ENCODE peak calls at places on chromosomes 4 and X, in seven cellular contexts. R, E, S, V, M, L and I are unnamed samples.

GRCh38 chr4:105345838-105346237 is 128.0 kb downstream of the PPA2 start:
- DNase-seq in M (no peak), E (no peak), S (no peak), L (no peak), R (no peak), V (peak), I (no peak)

GRCh38 chr4:156775803-156776202 is 195.8 kb downstream of the PDGFC start:
- DNase-seq in E (no peak), V (no peak), L (no peak), R (no peak), M (no peak), S (no peak), I (no peak)

GRCh38 chr4:81030617-81031388 is at the start of gene BMP3:
- DNase-seq in V (peak), E (peak), M (no peak), R (no peak), L (peak), S (peak), I (peak)

GRCh38 chr4:7939377-7940108 is at the start of gene AFAP1:
- DNase-seq in E (peak), V (peak), M (no peak), R (peak), L (peak), S (peak), I (peak)

GRCh38 chr4:56655627-56656345 is 25.3 kb downstream of the HOPX start:
- DNase-seq in R (peak), E (no peak), V (no peak), L (peak), M (no peak), S (no peak), I (peak)

GRCh38 chr4:109005523-109005922 is 242.7 kb upstream of the ETNPPL start:
- DNase-seq in S (peak), E (no peak), R (no peak), L (no peak), M (no peak), V (peak), I (peak)

GRCh38 chr4:2798399-2799301 is 5.8 kb downstream of the SH3BP2 start:
- DNase-seq in R (peak), L (peak), V (no peak), S (peak), M (no peak), E (no peak), I (peak)

GRCh38 chr4:87476934-87477333 is 52.2 kb downstream of the SPARCL1 start:
- DNase-seq in R (no peak), S (no peak), M (no peak), E (no peak), V (no peak), L (no peak), I (no peak)

GRCh38 chrX:68511255-68511654 is 12.4 kb downstream of the YIPF6 start:
- DNase-seq in V (peak), L (peak), E (peak), R (no peak), M (no peak), S (peak), I (peak)

GRCh38 chr4:111793686-111794085 is 351.6 kb upstream of the FAM241A start:
- DNase-seq in R (no peak), V (no peak), L (no peak), M (no peak), S (no peak), E (no peak), I (no peak)

GRCh38 chr4:2217726-2218125 is 24.2 kb downstream of the HAUS3 start:
- DNase-seq in M (no peak), E (peak), V (peak), L (no peak), S (peak), R (no peak), I (peak)

GRCh38 chrX:65253817-65254216 is 277.6 kb upstream of the ZC4H2 start:
- DNase-seq in M (no peak), R (no peak), S (no peak), V (no peak), L (no peak), E (no peak), I (no peak)

GRCh38 chrX:5568934-5569333 is 659.7 kb downstream of the NLGN4X start:
- DNase-seq in L (no peak), S (no peak), V (no peak), E (no peak), R (no peak), M (no peak), I (no peak)

GRCh38 chrX:7147431-7147977 is at the start of gene STS:
- DNase-seq in R (no peak), S (peak), M (no peak), V (no peak), E (peak), L (peak), I (peak)

GRCh38 chr4:87985097-87985886 is 9.8 kb downstream of the SPP1 start:
- DNase-seq in M (no peak), V (peak), L (peak), E (peak), S (peak), R (no peak), I (peak)

GRCh38 chr4:5467111-5467510 is 241.2 kb downstream of the EVC2 start:
- DNase-seq in M (no peak), R (no peak), S (no peak), V (no peak), E (no peak), L (no peak), I (no peak)

GRCh38 chr4:5463361-5463760 is 245.0 kb downstream of the EVC2 start:
- DNase-seq in V (no peak), M (no peak), S (no peak), L (no peak), R (no peak), E (no peak), I (no peak)

GRCh38 chr4:5465529-5465928 is 242.8 kb downstream of the EVC2 start:
- DNase-seq in V (no peak), M (no peak), E (no peak), R (no peak), L (no peak), S (no peak), I (no peak)

GRCh38 chr4:5463936-5464650 is 244.3 kb downstream of the EVC2 start:
- DNase-seq in S (no peak), L (no peak), E (no peak), R (no peak), M (no peak), V (no peak), I (no peak)

GRCh38 chr4:5465956-5466355 is 242.4 kb downstream of the EVC2 start:
- DNase-seq in E (no peak), M (no peak), S (no peak), L (no peak), R (no peak), V (no peak), I (no peak)
- TF ChIP-seq CTCF in E (no peak), M (no peak), S (no peak), L (no peak), R (no peak), V (no peak), I (no peak)

DNA sequence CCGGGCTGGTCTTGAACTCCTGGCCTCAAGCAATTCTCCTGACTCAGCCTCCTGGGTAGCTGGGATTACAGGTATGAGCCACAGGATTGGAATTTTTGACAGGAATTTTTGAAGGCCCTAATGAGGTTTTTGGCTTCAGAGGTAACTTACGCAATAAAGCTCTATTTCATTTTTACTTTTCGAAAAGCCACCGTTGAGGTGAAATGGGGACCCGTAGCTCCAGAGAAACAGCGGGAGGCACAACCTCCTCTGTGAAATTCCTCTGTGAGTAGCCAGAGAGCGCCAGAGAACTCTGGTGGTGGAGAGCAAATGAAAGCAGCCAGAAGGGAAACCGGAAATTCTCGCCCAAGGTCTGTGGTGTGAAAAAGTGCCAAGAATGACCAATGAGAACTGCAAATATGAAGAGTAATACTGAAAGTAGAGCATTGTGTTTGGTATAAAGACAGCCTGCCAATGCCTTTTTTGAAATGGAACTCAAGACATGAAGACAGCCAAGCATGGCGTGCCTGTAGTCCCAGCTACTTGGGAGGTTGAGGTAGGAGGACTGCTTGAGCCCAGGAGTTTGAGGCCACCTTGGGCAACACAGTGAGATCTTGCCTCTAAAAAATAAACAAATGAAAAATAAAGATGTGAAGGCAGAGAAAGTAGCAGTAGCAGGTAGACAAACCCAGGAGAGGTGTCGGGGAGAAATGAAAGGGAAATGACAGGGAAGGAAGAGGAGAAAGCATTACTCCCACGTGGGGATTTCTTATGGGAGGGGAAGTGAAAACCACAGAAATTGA is 33.0 kb upstream of the TMEM131L start:
- DNase-seq in E (peak), S (peak), M (peak), V (peak), L (peak), R (peak), I (peak)
- H3K4me3 ChIP-seq in E (no peak), S (no peak), M (no peak), V (no peak), L (no peak), R (no peak), I (no peak)

DNA sequence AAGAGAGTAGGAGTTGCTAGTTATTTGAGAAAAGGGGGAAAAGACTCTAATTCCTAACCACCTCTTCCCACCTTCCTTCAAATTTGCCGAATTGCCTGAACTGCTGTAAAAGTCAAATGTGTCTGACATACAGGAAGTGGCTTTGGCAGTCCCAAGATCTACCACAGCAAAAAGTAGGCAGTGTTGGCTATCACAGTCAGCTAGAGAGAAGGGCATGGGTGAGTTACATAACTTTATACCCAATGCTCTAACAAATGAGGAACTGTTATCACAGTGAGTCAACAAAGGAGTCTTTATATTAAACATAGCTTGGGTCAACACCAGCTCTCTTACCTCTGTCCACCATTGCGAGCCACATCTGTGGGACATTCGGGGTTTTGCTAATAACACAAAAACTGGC is 2.4 kb upstream of the MBNL3 start:
- DNase-seq in R (no peak), E (no peak), L (peak), M (no peak), S (no peak), V (peak), I (no peak)
- TF ChIP-seq CTCF in R (no peak), E (no peak), L (peak), M (no peak), S (no peak), V (peak), I (no peak)

GRCh38 chr4:6469898-6470501 is 2.4 kb downstream of the PPP2R2C start:
- DNase-seq in S (no peak), L (no peak), M (no peak), E (no peak), V (no peak), R (no peak), I (no peak)
- H3K4me3 ChIP-seq in S (peak), L (no peak), M (no peak), E (peak), V (peak), R (no peak), I (no peak)

GRCh38 chrX:31269914-31270313 is 198.1 kb upstream of the FTHL17 start:
- DNase-seq in E (no peak), R (no peak), L (no peak), S (no peak), V (no peak), M (no peak), I (peak)

GRCh38 chrX:31271615-31272471 is 200.0 kb upstream of the FTHL17 start:
- DNase-seq in M (no peak), V (peak), R (no peak), S (no peak), E (no peak), L (no peak), I (no peak)

GRCh38 chrX:31265383-31265782 is 193.5 kb upstream of the FTHL17 start:
- DNase-seq in V (no peak), M (no peak), L (peak), E (no peak), R (no peak), S (no peak), I (no peak)

GRCh38 chrX:31266172-31267076 is 194.6 kb upstream of the FTHL17 start:
- DNase-seq in S (peak), E (no peak), V (no peak), M (no peak), R (peak), L (peak), I (peak)

DNA sequence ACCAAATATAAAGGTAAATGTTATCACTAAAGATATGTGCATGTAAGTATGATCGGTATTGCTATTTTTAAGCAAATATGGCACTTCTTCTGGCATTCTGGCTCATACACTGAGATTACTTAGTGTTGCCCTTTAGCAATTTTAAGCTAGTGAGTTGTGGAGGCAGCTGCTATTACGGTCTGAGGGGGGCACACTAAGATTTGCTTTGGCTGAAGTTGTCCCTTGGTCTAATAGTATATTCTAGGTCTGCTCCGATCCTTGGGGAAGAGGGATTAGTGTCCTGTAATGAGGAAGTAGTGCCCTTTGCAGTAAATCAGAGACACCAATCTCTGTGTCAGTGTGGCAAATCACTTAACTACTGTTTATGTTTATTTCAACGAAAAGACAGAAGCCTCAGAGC is 196.5 kb upstream of the FTHL17 start:
- DNase-seq in R (no peak), S (peak), E (no peak), L (no peak), M (no peak), V (no peak), I (peak)
- TF ChIP-seq CTCF in R (peak), S (peak), E (no peak), L (no peak), M (peak), V (no peak), I (peak)